ENCODE peak calls at places on chromosome 9, in ten cellular contexts. A, L, P, G, M, Z, O, V, I and Q are unnamed samples.

GRCh38 chr9:114525505-114525904 is 20.2 kb upstream of the WHRN start:
- DNase-seq in A (no peak), L (no peak), P (no peak), G (no peak), M (peak), Z (no peak), O (peak), V (no peak), I (peak), Q (no peak)

GRCh38 chr9:18526686-18527085 is 52.7 kb downstream of the ADAMTSL1 start:
- DNase-seq in A (no peak), L (no peak), P (no peak), G (no peak), M (no peak), Z (no peak), O (peak), V (no peak), I (peak), Q (no peak)

GRCh38 chr9:83144492-83144891 is 81.5 kb upstream of the RASEF start:
- DNase-seq in A (no peak), L (no peak), P (no peak), G (no peak), M (no peak), Z (no peak), O (no peak), V (no peak), I (no peak), Q (no peak)

GRCh38 chr9:93081931-93082330 is 14.1 kb upstream of the CARD19 start:
- DNase-seq in A (no peak), L (no peak), P (no peak), G (no peak), M (peak), Z (no peak), O (peak), V (no peak), I (peak), Q (no peak)

GRCh38 chr9:130870491-130871381 is 25.9 kb downstream of the QRFP start:
- DNase-seq in A (no peak), L (no peak), P (no peak), G (no peak), M (no peak), Z (no peak), O (no peak), V (no peak), I (no peak), Q (no peak)

GRCh38 chr9:90906316-90907055 is 104.9 kb downstream of the SYK start:
- DNase-seq in A (no peak), L (peak), P (no peak), G (no peak), M (peak), Z (no peak), O (no peak), V (no peak), I (no peak), Q (no peak)

GRCh38 chr9:106921341-106921899 is 58.5 kb downstream of the ZNF462 start:
- DNase-seq in A (no peak), L (no peak), P (peak), G (peak), M (peak), Z (no peak), O (peak), V (peak), I (peak), Q (no peak)

GRCh38 chr9:137809038-137809630 is 68.4 kb upstream of the CACNA1B start:
- DNase-seq in A (no peak), L (no peak), P (no peak), G (no peak), M (no peak), Z (no peak), O (no peak), V (no peak), I (no peak), Q (no peak)

GRCh38 chr9:113635586-113635985 is 172.1 kb downstream of the RGS3 start:
- DNase-seq in A (no peak), L (no peak), P (no peak), G (no peak), M (no peak), Z (peak), O (no peak), V (no peak), I (no peak), Q (no peak)

GRCh38 chr9:100637787-100638186 is 59.9 kb downstream of the CAVIN4 start:
- DNase-seq in A (no peak), L (no peak), P (no peak), G (no peak), M (no peak), Z (no peak), O (no peak), V (no peak), I (no peak), Q (no peak)

GRCh38 chr9:110688329-110688728 is 19.7 kb downstream of the MUSK start:
- DNase-seq in A (no peak), L (no peak), P (no peak), G (no peak), M (no peak), Z (no peak), O (no peak), V (peak), I (no peak), Q (no peak)

GRCh38 chr9:108322326-108323098 is 533.3 kb downstream of the ACTL7B start:
- DNase-seq in A (no peak), L (no peak), P (no peak), G (no peak), M (no peak), Z (no peak), O (no peak), V (no peak), I (no peak), Q (no peak)

GRCh38 chr9:23683021-23683431 is 143.0 kb downstream of the ELAVL2 start:
- DNase-seq in A (no peak), L (no peak), P (no peak), G (no peak), M (no peak), Z (no peak), O (no peak), V (no peak), I (no peak), Q (no peak)

GRCh38 chr9:88824711-88825110 is 166.6 kb upstream of the S1PR3 start:
- DNase-seq in A (no peak), L (no peak), P (no peak), G (no peak), M (no peak), Z (no peak), O (peak), V (no peak), I (peak), Q (no peak)

GRCh38 chr9:125674981-125675973 is 31.7 kb downstream of the MAPKAP1 start:
- DNase-seq in A (no peak), L (no peak), P (no peak), G (no peak), M (peak), Z (no peak), O (peak), V (no peak), I (peak), Q (no peak)

GRCh38 chr9:23686896-23687295 is 139.1 kb downstream of the ELAVL2 start:
- DNase-seq in A (no peak), L (no peak), P (no peak), G (no peak), M (no peak), Z (no peak), O (no peak), V (no peak), I (no peak), Q (no peak)

GRCh38 chr9:126108240-126108639 is 218.4 kb upstream of the MVB12B start:
- DNase-seq in A (no peak), L (no peak), P (peak), G (no peak), M (no peak), Z (no peak), O (peak), V (no peak), I (peak), Q (no peak)

GRCh38 chr9:81002242-81002641 is 687.1 kb downstream of the TLE1 start:
- DNase-seq in A (peak), L (no peak), P (no peak), G (no peak), M (no peak), Z (no peak), O (no peak), V (peak), I (peak), Q (no peak)